ENCODE peak calls at places on chromosomes 1 and 21, in five cellular contexts. One of them, this sample, is unnamed.

GRCh38 chr1:83632906-83633305 is 366.0 kb downstream of the TTLL7 start:
- DNase-seq in ELR: no peak
- DNase-seq in esophagus muscularis mucosa: no peak
- DNase-seq in GM03348: no peak
- DNase-seq in right cardiac atrium: no peak
- DNase-seq in this sample: peak; percentile 30

GRCh38 chr1:55702064-55702463 is 486.9 kb upstream of the USP24 start:
- DNase-seq in ELR: peak; percentile 56
- DNase-seq in esophagus muscularis mucosa: no peak
- DNase-seq in GM03348: no peak
- DNase-seq in right cardiac atrium: no peak
- DNase-seq in this sample: no peak

GRCh38 chr1:12278998-12279397 is 49.2 kb downstream of the VPS13D start:
- DNase-seq in ELR: no peak
- DNase-seq in esophagus muscularis mucosa: no peak
- DNase-seq in GM03348: no peak
- DNase-seq in right cardiac atrium: no peak
- DNase-seq in this sample: no peak

GRCh38 chr1:111856411-111857135 is 100.9 kb downstream of the DDX20 start:
- DNase-seq in ELR: no peak
- DNase-seq in esophagus muscularis mucosa: no peak
- DNase-seq in GM03348: no peak
- DNase-seq in right cardiac atrium: no peak
- DNase-seq in this sample: no peak

GRCh38 chr1:228087771-228088251 is 5.3 kb downstream of the ARF1 start:
- DNase-seq in ELR: peak; percentile 92
- DNase-seq in esophagus muscularis mucosa: no peak
- DNase-seq in GM03348: peak; percentile 78
- DNase-seq in right cardiac atrium: peak; percentile 49
- DNase-seq in this sample: peak; percentile 48

GRCh38 chr21:45074818-45075605 is 632 bp downstream of the ADARB1 start:
- DNase-seq in ELR: peak; percentile 60
- DNase-seq in esophagus muscularis mucosa: no peak
- DNase-seq in GM03348: peak; percentile 39
- DNase-seq in right cardiac atrium: peak; percentile 33
- DNase-seq in this sample: peak; percentile 38

GRCh38 chr1:2979191-2980072 is 41.8 kb upstream of the ACTRT2 start:
- DNase-seq in ELR: no peak
- DNase-seq in esophagus muscularis mucosa: no peak
- DNase-seq in GM03348: no peak
- DNase-seq in right cardiac atrium: no peak
- DNase-seq in this sample: no peak

GRCh38 chr1:198763298-198763714 is 124.5 kb downstream of the PTPRC start:
- DNase-seq in ELR: peak; percentile 38
- DNase-seq in esophagus muscularis mucosa: no peak
- DNase-seq in GM03348: no peak
- DNase-seq in right cardiac atrium: no peak
- DNase-seq in this sample: no peak

GRCh38 chr1:244653439-244654283 is 735 bp downstream of the DESI2 start:
- DNase-seq in ELR: peak; percentile 44
- DNase-seq in esophagus muscularis mucosa: no peak
- DNase-seq in GM03348: peak; percentile 7
- DNase-seq in right cardiac atrium: no peak
- DNase-seq in this sample: no peak

GRCh38 chr1:1981142-1981500 is 22.5 kb downstream of the CFAP74 start:
- DNase-seq in ELR: no peak
- DNase-seq in esophagus muscularis mucosa: no peak
- DNase-seq in GM03348: no peak
- DNase-seq in right cardiac atrium: no peak
- DNase-seq in this sample: no peak

GRCh38 chr1:9294910-9295636 is 2.4 kb downstream of the SPSB1 start:
- DNase-seq in ELR: peak; percentile 34
- DNase-seq in esophagus muscularis mucosa: no peak
- DNase-seq in GM03348: peak; percentile 55
- DNase-seq in right cardiac atrium: peak; percentile 58
- DNase-seq in this sample: peak; percentile 55

GRCh38 chr1:221887091-221887746 is 145.3 kb upstream of the DUSP10 start:
- DNase-seq in ELR: peak; percentile 95
- DNase-seq in esophagus muscularis mucosa: peak; percentile 91
- DNase-seq in GM03348: peak; percentile 81
- DNase-seq in right cardiac atrium: peak; percentile 78
- DNase-seq in this sample: no peak

GRCh38 chr1:156376958-156377919 is 8.2 kb downstream of the RHBG start:
- DNase-seq in ELR: no peak
- DNase-seq in esophagus muscularis mucosa: no peak
- DNase-seq in GM03348: no peak
- DNase-seq in right cardiac atrium: no peak
- DNase-seq in this sample: no peak